ENCODE peak calls at places on chromosomes 3 and 15, in six cellular contexts. One of them, this sample, is unnamed.

GRCh38 chr3:14265246-14265962 is 86.8 kb downstream of the LSM3 start:
- DNase-seq in IMR-90: peak
- DNase-seq in K562: no peak
- DNase-seq in SK-N-SH: no peak
- DNase-seq in A549: peak
- DNase-seq in GM12878: no peak
- DNase-seq in this sample: peak

GRCh38 chr3:37712918-37713819 is 148.5 kb upstream of the CTDSPL start:
- DNase-seq in IMR-90: peak
- DNase-seq in K562: no peak
- DNase-seq in SK-N-SH: no peak
- DNase-seq in A549: no peak
- DNase-seq in GM12878: no peak
- DNase-seq in this sample: no peak

GRCh38 chr15:74983725-74984231 is 11.6 kb upstream of the SCAMP5 start:
- DNase-seq in IMR-90: no peak
- DNase-seq in K562: no peak
- DNase-seq in SK-N-SH: no peak
- DNase-seq in A549: peak
- DNase-seq in GM12878: peak
- DNase-seq in this sample: no peak

GRCh38 chr3:108079043-108079442 is 11.8 kb downstream of the CD47 start:
- DNase-seq in IMR-90: no peak
- DNase-seq in K562: no peak
- DNase-seq in SK-N-SH: no peak
- DNase-seq in A549: no peak
- DNase-seq in GM12878: no peak
- DNase-seq in this sample: no peak

GRCh38 chr3:16550676-16551341 is 37.3 kb upstream of the RFTN1 start:
- DNase-seq in IMR-90: peak
- DNase-seq in K562: peak
- DNase-seq in SK-N-SH: peak
- DNase-seq in A549: peak
- DNase-seq in GM12878: peak
- DNase-seq in this sample: peak

GRCh38 chr3:52436500-52437106 is 8.3 kb downstream of the SEMA3G start:
- DNase-seq in IMR-90: peak
- DNase-seq in K562: no peak
- DNase-seq in SK-N-SH: peak
- DNase-seq in A549: no peak
- DNase-seq in GM12878: no peak
- DNase-seq in this sample: no peak

GRCh38 chr3:126009181-126009580 is 40.2 kb downstream of the ROPN1B start:
- DNase-seq in IMR-90: no peak
- DNase-seq in K562: no peak
- DNase-seq in SK-N-SH: no peak
- DNase-seq in A549: no peak
- DNase-seq in GM12878: no peak
- DNase-seq in this sample: no peak

GRCh38 chr15:68894208-68894607 is 36.1 kb upstream of the SPESP1 start:
- DNase-seq in IMR-90: no peak
- DNase-seq in K562: no peak
- DNase-seq in SK-N-SH: no peak
- DNase-seq in A549: no peak
- DNase-seq in GM12878: no peak
- DNase-seq in this sample: no peak

GRCh38 chr3:113377158-113377557 is 64.1 kb downstream of the CFAP44 start:
- DNase-seq in IMR-90: no peak
- DNase-seq in K562: no peak
- DNase-seq in SK-N-SH: no peak
- DNase-seq in A549: no peak
- DNase-seq in GM12878: peak
- DNase-seq in this sample: peak

GRCh38 chr3:14143271-14143605 is 18.4 kb downstream of the TMEM43 start:
- DNase-seq in IMR-90: peak
- DNase-seq in K562: no peak
- DNase-seq in SK-N-SH: no peak
- DNase-seq in A549: no peak
- DNase-seq in GM12878: no peak
- DNase-seq in this sample: no peak

GRCh38 chr15:27059610-27060202 is 88.7 kb downstream of the GABRG3 start:
- DNase-seq in IMR-90: peak
- DNase-seq in K562: peak
- DNase-seq in SK-N-SH: peak
- DNase-seq in A549: peak
- DNase-seq in GM12878: no peak
- DNase-seq in this sample: peak

GRCh38 chr3:54988302-54989022 is 60.6 kb upstream of the LRTM1 start:
- DNase-seq in IMR-90: peak
- DNase-seq in K562: no peak
- DNase-seq in SK-N-SH: no peak
- DNase-seq in A549: no peak
- DNase-seq in GM12878: no peak
- DNase-seq in this sample: no peak
- TF ChIP-seq SMC3 in IMR-90: no peak
- TF ChIP-seq SMC3 in K562: no peak
- TF ChIP-seq SMC3 in SK-N-SH: no peak
- TF ChIP-seq SMC3 in A549: no peak
- TF ChIP-seq SMC3 in GM12878: no peak
- TF ChIP-seq SMC3 in this sample: no peak

DNA sequence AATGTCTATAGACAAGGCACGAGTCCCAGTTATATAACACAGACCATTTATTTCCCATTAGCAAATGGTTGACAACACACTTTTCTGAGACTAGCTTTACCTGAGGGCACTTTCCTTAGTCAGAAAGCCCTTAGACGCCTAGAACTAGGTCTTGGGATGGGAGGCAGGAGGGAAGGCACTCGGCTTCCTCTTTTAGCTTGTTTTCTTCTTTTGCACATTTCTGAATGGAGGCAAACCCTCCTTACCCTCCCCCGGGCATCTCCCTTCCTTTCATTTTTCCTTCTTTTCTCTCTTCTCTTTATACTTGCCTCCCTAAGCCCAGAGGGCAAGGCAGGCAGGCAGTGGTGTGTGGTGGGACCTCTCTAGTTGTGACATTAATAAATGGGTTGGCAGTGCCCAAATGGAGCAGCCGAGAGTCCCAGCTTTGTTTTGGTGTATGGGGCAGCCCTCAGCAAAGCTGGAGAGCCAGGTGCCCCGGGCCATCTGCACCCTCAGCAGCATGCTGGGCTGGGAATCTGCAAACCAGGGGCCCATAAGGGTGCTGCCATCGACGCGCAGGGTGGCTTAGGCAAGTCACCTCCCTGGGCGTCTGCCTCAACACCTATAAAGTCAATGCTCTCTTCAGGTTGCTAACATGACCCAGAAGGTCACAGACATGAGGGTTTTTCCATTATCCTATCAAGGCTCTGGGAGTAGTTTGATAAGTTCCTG is 21.1 kb upstream of the BCL2L10 start:
- DNase-seq in IMR-90: no peak
- DNase-seq in K562: no peak
- DNase-seq in SK-N-SH: no peak
- DNase-seq in A549: no peak
- DNase-seq in GM12878: no peak
- DNase-seq in this sample: no peak
- TF ChIP-seq SMC3 in IMR-90: no peak
- TF ChIP-seq SMC3 in K562: no peak
- TF ChIP-seq SMC3 in SK-N-SH: no peak
- TF ChIP-seq SMC3 in A549: no peak
- TF ChIP-seq SMC3 in GM12878: no peak
- TF ChIP-seq SMC3 in this sample: no peak

GRCh38 chr15:66803182-66803729 is 101.2 kb downstream of the SMAD6 start:
- DNase-seq in IMR-90: peak
- DNase-seq in K562: peak
- DNase-seq in SK-N-SH: peak
- DNase-seq in A549: peak
- DNase-seq in GM12878: no peak
- DNase-seq in this sample: peak
- TF ChIP-seq SMC3 in IMR-90: no peak
- TF ChIP-seq SMC3 in K562: no peak
- TF ChIP-seq SMC3 in SK-N-SH: no peak
- TF ChIP-seq SMC3 in A549: no peak
- TF ChIP-seq SMC3 in GM12878: no peak
- TF ChIP-seq SMC3 in this sample: no peak

GRCh38 chr3:50203113-50203852 is 1.8 kb upstream of the SLC38A3 start:
- DNase-seq in IMR-90: no peak
- DNase-seq in K562: no peak
- DNase-seq in SK-N-SH: no peak
- DNase-seq in A549: no peak
- DNase-seq in GM12878: no peak
- DNase-seq in this sample: peak
- TF ChIP-seq SMC3 in IMR-90: no peak
- TF ChIP-seq SMC3 in K562: no peak
- TF ChIP-seq SMC3 in SK-N-SH: no peak
- TF ChIP-seq SMC3 in A549: no peak
- TF ChIP-seq SMC3 in GM12878: no peak
- TF ChIP-seq SMC3 in this sample: no peak

GRCh38 chr3:152319256-152319655 is 50.5 kb downstream of the MBNL1 start:
- DNase-seq in IMR-90: no peak
- DNase-seq in K562: peak
- DNase-seq in SK-N-SH: no peak
- DNase-seq in A549: no peak
- DNase-seq in GM12878: no peak
- DNase-seq in this sample: no peak

GRCh38 chr3:152317184-152317583 is 48.5 kb downstream of the MBNL1 start:
- DNase-seq in IMR-90: no peak
- DNase-seq in K562: no peak
- DNase-seq in SK-N-SH: no peak
- DNase-seq in A549: no peak
- DNase-seq in GM12878: no peak
- DNase-seq in this sample: no peak

GRCh38 chr3:152316318-152316717 is 47.6 kb downstream of the MBNL1 start:
- DNase-seq in IMR-90: no peak
- DNase-seq in K562: no peak
- DNase-seq in SK-N-SH: no peak
- DNase-seq in A549: no peak
- DNase-seq in GM12878: no peak
- DNase-seq in this sample: no peak

GRCh38 chr3:152318512-152318911 is 49.8 kb downstream of the MBNL1 start:
- DNase-seq in IMR-90: no peak
- DNase-seq in K562: no peak
- DNase-seq in SK-N-SH: no peak
- DNase-seq in A549: no peak
- DNase-seq in GM12878: no peak
- DNase-seq in this sample: no peak

GRCh38 chr3:152317956-152318355 is 49.2 kb downstream of the MBNL1 start:
- DNase-seq in IMR-90: peak
- DNase-seq in K562: no peak
- DNase-seq in SK-N-SH: no peak
- DNase-seq in A549: no peak
- DNase-seq in GM12878: no peak
- DNase-seq in this sample: no peak
- TF ChIP-seq SMC3 in IMR-90: no peak
- TF ChIP-seq SMC3 in K562: no peak
- TF ChIP-seq SMC3 in SK-N-SH: no peak
- TF ChIP-seq SMC3 in A549: no peak
- TF ChIP-seq SMC3 in GM12878: no peak
- TF ChIP-seq SMC3 in this sample: no peak

GRCh38 chr3:49512791-49513355 is 41.4 kb upstream of the BSN start:
- DNase-seq in IMR-90: no peak
- DNase-seq in K562: no peak
- DNase-seq in SK-N-SH: no peak
- DNase-seq in A549: no peak
- DNase-seq in GM12878: no peak
- DNase-seq in this sample: no peak
- TF ChIP-seq SMC3 in IMR-90: no peak
- TF ChIP-seq SMC3 in K562: no peak
- TF ChIP-seq SMC3 in SK-N-SH: no peak
- TF ChIP-seq SMC3 in A549: no peak
- TF ChIP-seq SMC3 in GM12878: no peak
- TF ChIP-seq SMC3 in this sample: no peak

DNA sequence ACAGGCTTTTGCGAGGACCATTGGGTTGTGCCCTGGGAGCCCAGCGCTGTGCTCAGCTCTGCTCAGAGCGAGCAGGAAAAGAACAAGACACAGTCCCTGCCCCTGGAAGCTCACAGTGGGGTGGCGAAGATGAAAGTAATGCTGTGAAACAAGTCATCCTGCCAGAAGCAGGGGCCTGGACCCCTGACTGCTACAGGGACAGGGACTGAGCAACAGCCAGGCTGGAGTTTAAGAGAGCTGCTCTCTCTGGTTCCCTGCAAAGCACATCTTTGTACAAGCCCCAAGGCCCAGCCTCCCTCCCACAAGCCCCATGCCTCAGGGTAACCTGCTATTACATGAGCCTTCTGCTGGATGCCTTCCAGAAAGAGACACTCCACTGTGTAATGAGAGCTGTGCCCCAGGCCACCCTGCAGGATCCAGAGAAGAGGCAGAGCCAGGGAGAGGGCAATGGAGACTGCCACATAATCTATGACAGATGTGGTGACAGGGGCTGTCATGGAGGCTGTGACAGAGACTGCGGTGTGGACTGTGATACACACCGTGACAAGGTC is 7.1 kb upstream of the HCN4 start:
- DNase-seq in IMR-90: no peak
- DNase-seq in K562: no peak
- DNase-seq in SK-N-SH: peak
- DNase-seq in A549: no peak
- DNase-seq in GM12878: no peak
- DNase-seq in this sample: no peak
- TF ChIP-seq SMC3 in IMR-90: no peak
- TF ChIP-seq SMC3 in K562: no peak
- TF ChIP-seq SMC3 in SK-N-SH: no peak
- TF ChIP-seq SMC3 in A549: no peak
- TF ChIP-seq SMC3 in GM12878: no peak
- TF ChIP-seq SMC3 in this sample: no peak

GRCh38 chr3:157905885-157906284 is 200.3 kb downstream of the SHOX2 start:
- DNase-seq in IMR-90: no peak
- DNase-seq in K562: no peak
- DNase-seq in SK-N-SH: no peak
- DNase-seq in A549: no peak
- DNase-seq in GM12878: no peak
- DNase-seq in this sample: no peak

GRCh38 chr3:157906627-157907026 is 199.6 kb downstream of the SHOX2 start:
- DNase-seq in IMR-90: no peak
- DNase-seq in K562: no peak
- DNase-seq in SK-N-SH: no peak
- DNase-seq in A549: peak
- DNase-seq in GM12878: no peak
- DNase-seq in this sample: no peak
- TF ChIP-seq SMC3 in IMR-90: no peak
- TF ChIP-seq SMC3 in K562: no peak
- TF ChIP-seq SMC3 in SK-N-SH: peak
- TF ChIP-seq SMC3 in A549: peak
- TF ChIP-seq SMC3 in GM12878: no peak
- TF ChIP-seq SMC3 in this sample: no peak

GRCh38 chr3:40504636-40505430 is 1.0 kb upstream of the ZNF620 start:
- DNase-seq in IMR-90: peak
- DNase-seq in K562: no peak
- DNase-seq in SK-N-SH: no peak
- DNase-seq in A549: peak
- DNase-seq in GM12878: no peak
- DNase-seq in this sample: peak
- TF ChIP-seq SMC3 in IMR-90: no peak
- TF ChIP-seq SMC3 in K562: no peak
- TF ChIP-seq SMC3 in SK-N-SH: no peak
- TF ChIP-seq SMC3 in A549: no peak
- TF ChIP-seq SMC3 in GM12878: no peak
- TF ChIP-seq SMC3 in this sample: no peak